ENCODE peak calls at places on chromosomes 5 and 9, in five cellular contexts. One of them, this sample, is unnamed.

GRCh38 chr5:178130576-178131445 is at the start of gene RMND5B:
- DNase-seq in HCT116: peak
- DNase-seq in HepG2: peak
- DNase-seq in K562: peak
- DNase-seq in A549: peak
- DNase-seq in this sample: peak

GRCh38 chr9:126482361-126483044 is 131.2 kb upstream of the LMX1B start:
- DNase-seq in K562: no peak
- DNase-seq in HepG2: no peak
- DNase-seq in HCT116: no peak
- DNase-seq in A549: no peak
- DNase-seq in this sample: peak

GRCh38 chr9:89177021-89177400 is 1.6 kb downstream of the SHC3 start:
- DNase-seq in K562: no peak
- DNase-seq in HepG2: no peak
- DNase-seq in A549: no peak
- DNase-seq in HCT116: no peak
- DNase-seq in this sample: peak

GRCh38 chr9:105233836-105234235 is 10.6 kb upstream of the SLC44A1 start:
- DNase-seq in A549: no peak
- DNase-seq in HCT116: no peak
- DNase-seq in K562: no peak
- DNase-seq in HepG2: no peak
- DNase-seq in this sample: peak

GRCh38 chr9:131190191-131190590 is 64.8 kb downstream of the NUP214 start:
- DNase-seq in HepG2: no peak
- DNase-seq in K562: no peak
- DNase-seq in HCT116: no peak
- DNase-seq in A549: no peak
- DNase-seq in this sample: no peak

GRCh38 chr5:36029914-36030313 is 36.8 kb downstream of the UGT3A2 start:
- DNase-seq in A549: no peak
- DNase-seq in K562: no peak
- DNase-seq in HCT116: no peak
- DNase-seq in HepG2: no peak
- DNase-seq in this sample: no peak

GRCh38 chr9:91166796-91167366 is 194.8 kb downstream of the AUH start:
- DNase-seq in K562: no peak
- DNase-seq in A549: no peak
- DNase-seq in HCT116: no peak
- DNase-seq in HepG2: no peak
- DNase-seq in this sample: peak

GRCh38 chr9:82466616-82467251 is 478.2 kb downstream of the SPATA31D1 start:
- DNase-seq in HepG2: peak
- DNase-seq in K562: no peak
- DNase-seq in HCT116: no peak
- DNase-seq in A549: no peak
- DNase-seq in this sample: peak

GRCh38 chr5:57482671-57483106 is at the start of gene ACTBL2:
- DNase-seq in A549: no peak
- DNase-seq in HCT116: no peak
- DNase-seq in HepG2: no peak
- DNase-seq in K562: no peak
- DNase-seq in this sample: peak

GRCh38 chr9:33288828-33289483 is 1.4 kb upstream of the NFX1 start:
- DNase-seq in A549: no peak
- DNase-seq in HCT116: no peak
- DNase-seq in K562: no peak
- DNase-seq in HepG2: no peak
- DNase-seq in this sample: no peak

GRCh38 chr5:82106806-82107205 is 135.0 kb downstream of the ATG10 start:
- DNase-seq in HepG2: no peak
- DNase-seq in A549: no peak
- DNase-seq in HCT116: no peak
- DNase-seq in K562: no peak
- DNase-seq in this sample: no peak

GRCh38 chr9:37622462-37622861 is 28.3 kb upstream of the FRMPD1 start:
- DNase-seq in HepG2: no peak
- DNase-seq in A549: no peak
- DNase-seq in K562: no peak
- DNase-seq in HCT116: no peak
- DNase-seq in this sample: peak

GRCh38 chr5:127697894-127698600 is 5.1 kb upstream of the CCDC192 start:
- DNase-seq in K562: no peak
- DNase-seq in HCT116: peak
- DNase-seq in HepG2: no peak
- DNase-seq in A549: peak
- DNase-seq in this sample: peak

GRCh38 chr9:95750725-95751644 is 124.5 kb upstream of the ERCC6L2 start:
- DNase-seq in K562: no peak
- DNase-seq in HepG2: no peak
- DNase-seq in A549: no peak
- DNase-seq in HCT116: no peak
- DNase-seq in this sample: no peak

DNA sequence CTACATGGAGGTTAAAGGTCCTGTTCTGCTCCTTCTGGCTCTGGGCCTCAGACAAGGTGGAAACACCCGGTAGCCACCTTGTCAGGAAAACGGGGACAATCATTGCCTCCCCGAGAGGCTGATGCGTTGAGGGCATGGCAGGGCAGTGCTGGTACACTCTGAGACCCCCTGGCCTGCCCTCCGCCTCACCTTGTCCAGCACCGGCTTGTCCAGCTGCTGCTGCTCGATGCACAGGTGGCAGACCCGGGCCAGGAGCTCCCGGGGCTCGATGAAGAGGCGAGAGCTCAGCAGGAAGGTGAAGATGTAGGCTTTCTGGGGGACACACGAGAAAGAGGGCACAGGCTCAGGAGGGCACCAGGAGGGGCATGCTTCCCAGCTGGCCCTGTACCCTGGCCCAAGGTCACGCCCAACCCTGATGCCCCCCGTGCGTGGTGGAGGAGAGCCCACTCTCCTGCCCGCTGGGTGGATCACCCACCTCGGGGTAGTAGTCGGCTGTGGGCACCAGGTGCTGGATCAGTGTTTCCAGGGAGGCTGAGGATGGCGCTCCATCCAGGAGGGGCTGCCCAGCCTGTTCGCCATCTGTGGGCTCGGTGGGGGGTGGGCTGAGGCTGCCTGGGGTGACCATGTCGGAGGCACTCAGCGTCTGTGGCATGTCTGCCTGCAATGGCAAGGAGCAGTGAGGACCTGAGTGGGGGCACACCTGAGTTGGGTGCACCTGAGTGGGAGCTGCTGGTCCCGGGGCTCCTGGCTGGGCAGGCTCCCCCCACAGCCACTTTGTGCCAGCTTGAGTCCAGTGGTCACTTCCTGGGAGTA is 66.0 kb upstream of the RNF130 start:
- DNase-seq in HCT116: no peak
- DNase-seq in K562: no peak
- DNase-seq in HepG2: no peak
- DNase-seq in A549: no peak
- DNase-seq in this sample: no peak
- TF ChIP-seq CEBPB in HCT116: no peak
- TF ChIP-seq CEBPB in K562: no peak
- TF ChIP-seq CEBPB in HepG2: no peak
- TF ChIP-seq CEBPB in A549: no peak
- TF ChIP-seq CEBPB in this sample: no peak

DNA sequence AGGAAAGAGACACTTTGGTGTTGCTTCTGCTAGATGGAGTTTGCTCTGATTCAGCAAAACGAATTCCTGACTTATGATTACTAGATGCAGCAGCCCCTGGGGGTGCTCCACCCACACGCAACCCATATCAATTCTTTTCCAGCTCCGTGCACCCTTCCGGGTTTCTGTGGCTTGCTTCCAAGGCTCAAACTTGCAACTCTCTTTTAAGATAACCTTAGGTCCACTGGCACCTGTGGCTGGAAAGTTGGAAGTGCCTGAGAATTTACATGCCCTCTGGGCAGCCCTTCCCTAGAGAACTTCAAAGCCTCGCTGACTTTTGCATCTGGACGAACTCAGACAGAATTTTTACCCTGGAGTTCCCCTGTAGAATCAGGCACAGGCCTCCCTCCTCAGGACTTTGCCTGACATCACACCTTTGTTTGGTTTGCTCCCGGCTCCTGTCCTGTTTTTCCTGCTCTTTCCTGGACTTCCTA is 224.9 kb downstream of the SNX18 start:
- DNase-seq in A549: peak
- DNase-seq in HCT116: no peak
- DNase-seq in K562: peak
- DNase-seq in HepG2: no peak
- DNase-seq in this sample: peak
- TF ChIP-seq CEBPB in A549: no peak
- TF ChIP-seq CEBPB in HCT116: no peak
- TF ChIP-seq CEBPB in K562: no peak
- TF ChIP-seq CEBPB in HepG2: no peak
- TF ChIP-seq CEBPB in this sample: no peak

DNA sequence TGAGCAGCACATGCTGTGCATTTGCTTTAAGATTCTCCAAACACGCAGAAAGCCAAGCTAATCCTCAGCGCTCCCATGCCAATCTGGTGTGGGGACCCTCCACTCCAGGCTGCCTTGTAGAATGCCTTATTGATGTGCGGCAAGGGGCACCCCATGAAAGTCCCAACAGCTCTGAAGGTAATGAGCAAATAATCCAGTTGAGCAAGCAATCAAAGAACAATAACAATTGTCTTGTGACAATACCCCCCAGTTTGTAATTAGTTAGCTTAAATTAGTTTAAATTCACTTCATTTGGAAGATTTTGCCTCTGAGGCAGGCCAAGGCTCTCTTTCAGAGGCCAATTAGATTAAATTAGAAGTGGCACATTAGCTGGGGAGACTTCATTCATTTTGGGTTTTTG is 17.7 kb upstream of the FBP1 start:
- DNase-seq in A549: no peak
- DNase-seq in HCT116: no peak
- DNase-seq in K562: no peak
- DNase-seq in HepG2: no peak
- DNase-seq in this sample: no peak
- TF ChIP-seq CEBPB in A549: no peak
- TF ChIP-seq CEBPB in HCT116: no peak
- TF ChIP-seq CEBPB in K562: no peak
- TF ChIP-seq CEBPB in HepG2: no peak
- TF ChIP-seq CEBPB in this sample: no peak

GRCh38 chr9:113347479-113347878 is 1.9 kb upstream of the BSPRY start:
- DNase-seq in HCT116: no peak
- DNase-seq in A549: no peak
- DNase-seq in HepG2: no peak
- DNase-seq in K562: no peak
- DNase-seq in this sample: no peak

GRCh38 chr9:113345165-113345564 is 4.2 kb upstream of the BSPRY start:
- DNase-seq in A549: no peak
- DNase-seq in K562: no peak
- DNase-seq in HCT116: no peak
- DNase-seq in HepG2: peak
- DNase-seq in this sample: no peak

GRCh38 chr9:113345693-113346092 is 3.6 kb upstream of the BSPRY start:
- DNase-seq in A549: no peak
- DNase-seq in HepG2: no peak
- DNase-seq in K562: no peak
- DNase-seq in HCT116: no peak
- DNase-seq in this sample: no peak

GRCh38 chr9:113349044-113349433 is 302 bp upstream of the BSPRY start:
- DNase-seq in HCT116: no peak
- DNase-seq in A549: no peak
- DNase-seq in K562: no peak
- DNase-seq in HepG2: no peak
- DNase-seq in this sample: no peak

DNA sequence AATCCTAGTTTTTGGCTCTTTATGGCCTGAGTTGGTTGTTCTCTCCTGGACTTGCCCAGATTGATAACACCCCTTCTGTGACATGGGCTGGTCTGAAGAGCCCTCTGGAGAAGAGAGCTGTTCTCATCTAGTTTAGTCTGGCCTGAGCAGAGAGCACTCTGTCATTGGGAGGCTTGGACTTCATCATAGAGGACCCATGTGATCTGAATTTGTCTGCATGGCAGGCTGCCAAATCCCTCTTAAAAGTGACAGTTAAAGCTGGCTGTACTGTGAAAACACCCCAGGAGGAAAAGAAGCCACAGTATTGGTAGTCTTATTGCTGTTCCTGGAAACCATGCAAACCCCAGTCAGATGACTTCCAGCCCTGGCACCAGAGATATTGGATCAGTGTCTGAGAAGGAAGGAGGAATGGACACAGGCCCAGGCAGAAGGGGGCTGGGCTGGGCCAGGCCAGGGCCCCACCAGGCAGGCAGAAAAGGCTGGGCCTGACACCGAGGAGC is 3.7 kb upstream of the WDR31 start:
- DNase-seq in HCT116: no peak
- DNase-seq in K562: peak
- DNase-seq in A549: no peak
- DNase-seq in HepG2: peak
- DNase-seq in this sample: no peak
- TF ChIP-seq CEBPB in HCT116: no peak
- TF ChIP-seq CEBPB in K562: no peak
- TF ChIP-seq CEBPB in A549: no peak
- TF ChIP-seq CEBPB in HepG2: no peak
- TF ChIP-seq CEBPB in this sample: no peak

GRCh38 chr9:112032733-112033132 is 136.1 kb downstream of the UGCG start:
- DNase-seq in K562: no peak
- DNase-seq in A549: no peak
- DNase-seq in HepG2: no peak
- DNase-seq in HCT116: no peak
- DNase-seq in this sample: peak

GRCh38 chr9:112031400-112031799 is 134.8 kb downstream of the UGCG start:
- DNase-seq in HepG2: no peak
- DNase-seq in HCT116: no peak
- DNase-seq in K562: no peak
- DNase-seq in A549: no peak
- DNase-seq in this sample: no peak

GRCh38 chr9:112028242-112029221 is 131.9 kb downstream of the UGCG start:
- DNase-seq in HepG2: no peak
- DNase-seq in A549: no peak
- DNase-seq in K562: no peak
- DNase-seq in HCT116: no peak
- DNase-seq in this sample: no peak

GRCh38 chr9:112032009-112032408 is 135.4 kb downstream of the UGCG start:
- DNase-seq in HCT116: no peak
- DNase-seq in HepG2: no peak
- DNase-seq in A549: no peak
- DNase-seq in K562: no peak
- DNase-seq in this sample: no peak

DNA sequence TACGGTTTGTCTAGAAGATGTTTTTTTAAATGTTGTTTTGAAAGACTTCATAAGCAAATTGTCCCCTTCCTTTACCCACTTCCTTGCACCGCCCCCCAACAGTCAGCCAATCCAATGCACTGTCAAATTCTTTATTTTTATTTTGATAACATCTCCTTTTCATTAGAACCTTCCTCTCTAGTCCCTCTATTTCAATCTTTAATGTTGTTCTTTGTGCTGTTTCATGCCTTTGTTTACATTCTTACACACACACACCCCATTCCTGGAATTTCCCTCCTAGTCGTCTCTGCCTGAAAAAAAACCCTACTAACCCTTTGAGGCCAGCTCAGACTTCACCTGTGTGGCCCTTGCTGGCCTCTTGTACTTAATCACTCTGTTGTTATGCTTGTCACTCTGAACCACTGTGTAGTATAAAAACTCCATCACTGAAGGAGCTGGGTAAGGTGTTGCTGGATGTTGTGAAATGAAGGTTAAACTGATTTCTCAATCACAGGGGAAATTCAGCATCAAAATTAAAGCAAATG is 133.4 kb downstream of the UGCG start:
- DNase-seq in A549: peak
- DNase-seq in K562: no peak
- DNase-seq in HepG2: peak
- DNase-seq in HCT116: no peak
- DNase-seq in this sample: peak
- TF ChIP-seq CEBPB in A549: peak
- TF ChIP-seq CEBPB in K562: no peak
- TF ChIP-seq CEBPB in HepG2: peak
- TF ChIP-seq CEBPB in HCT116: peak
- TF ChIP-seq CEBPB in this sample: peak

GRCh38 chr5:7754997-7755596 is 95.8 kb downstream of the CFAP90 start:
- DNase-seq in K562: peak
- DNase-seq in A549: peak
- DNase-seq in HCT116: peak
- DNase-seq in HepG2: peak
- DNase-seq in this sample: peak
- TF ChIP-seq CEBPB in K562: no peak
- TF ChIP-seq CEBPB in A549: no peak
- TF ChIP-seq CEBPB in HCT116: no peak
- TF ChIP-seq CEBPB in HepG2: no peak
- TF ChIP-seq CEBPB in this sample: no peak